ENCODE peak calls at places on chromosomes 4 and X, in nine cellular contexts. T is K562; P is ascending aorta; Z is B cell; L is pancreas; M is nephron progenitor cell; W is CD4-positive, alpha-beta T cell; G is NB4; X is GM12865. B is an unnamed sample.

GRCh38 chr4:64784125-64784524 is 374.9 kb upstream of the TECRL start:
- DNase-seq in T (no peak), P (no peak), Z (no peak), L (no peak), M (no peak), W (no peak), G (no peak), X (no peak), B (peak)

GRCh38 chr4:123851521-123851920 is 454.9 kb downstream of the SPRY1 start:
- DNase-seq in T (no peak), P (no peak), Z (no peak), L (no peak), M (no peak), W (no peak), G (no peak), X (no peak), B (no peak)

GRCh38 chrX:123749643-123750042 is 16.8 kb upstream of the THOC2 start:
- DNase-seq in T (no peak), P (no peak), Z (no peak), L (no peak), M (no peak), W (no peak), G (no peak), X (no peak), B (no peak)

GRCh38 chr4:51825341-51825740 is 17.6 kb upstream of the DCUN1D4 start:
- DNase-seq in T (no peak), P (no peak), Z (no peak), L (no peak), M (no peak), W (no peak), G (no peak), X (no peak), B (no peak)

GRCh38 chr4:108878781-108879180 is 115.9 kb upstream of the ETNPPL start:
- DNase-seq in T (no peak), P (no peak), Z (no peak), L (no peak), M (no peak), W (no peak), G (no peak), X (no peak), B (no peak)

GRCh38 chrX:153727108-153727931 is 2.7 kb downstream of the ABCD1 start:
- DNase-seq in T (no peak), P (peak), Z (no peak), L (peak), M (no peak), W (no peak), G (peak), X (peak), B (no peak)

GRCh38 chr4:55907469-55907868 is 41.3 kb upstream of the CEP135 start:
- DNase-seq in T (no peak), P (no peak), Z (no peak), L (no peak), M (no peak), W (no peak), G (no peak), X (no peak), B (no peak)

GRCh38 chrX:20506739-20507138 is 240.0 kb upstream of the RPS6KA3 start:
- DNase-seq in T (no peak), P (no peak), Z (no peak), L (no peak), M (no peak), W (no peak), G (no peak), X (no peak), B (peak)

GRCh38 chr4:115154826-115155225 is 41.4 kb upstream of the NDST4 start:
- DNase-seq in T (no peak), P (no peak), Z (no peak), L (no peak), M (no peak), W (no peak), G (no peak), X (no peak), B (peak)

GRCh38 chr4:185810746-185811508 is 1.1 kb downstream of the SORBS2 start:
- DNase-seq in T (no peak), P (no peak), Z (no peak), L (no peak), M (no peak), W (no peak), G (no peak), X (no peak), B (peak)

GRCh38 chr4:23062188-23062587 is 369.5 kb downstream of the GBA3 start:
- DNase-seq in T (no peak), P (no peak), Z (no peak), L (no peak), M (no peak), W (no peak), G (no peak), X (no peak), B (no peak)

GRCh38 chr4:39319678-39320077 is 46.5 kb downstream of the RFC1 start:
- DNase-seq in T (no peak), P (no peak), Z (no peak), L (no peak), M (no peak), W (no peak), G (peak), X (no peak), B (peak)

GRCh38 chr4:145436114-145436513 is 45.5 kb upstream of the SMAD1 start:
- DNase-seq in T (no peak), P (no peak), Z (no peak), L (no peak), M (no peak), W (no peak), G (no peak), X (no peak), B (no peak)

GRCh38 chrX:125205084-125205917 is 114.4 kb upstream of the TEX13C start:
- DNase-seq in T (no peak), P (peak), Z (no peak), L (peak), M (peak), W (no peak), G (peak), X (peak), B (peak)

GRCh38 chrX:40444133-40444532 is 136.6 kb upstream of the ATP6AP2 start:
- DNase-seq in T (no peak), P (no peak), Z (no peak), L (no peak), M (no peak), W (no peak), G (no peak), X (no peak), B (no peak)

GRCh38 chrX:131650637-131651410 is 107.0 kb downstream of the OR13H1 start:
- DNase-seq in T (no peak), P (no peak), Z (no peak), L (no peak), M (no peak), W (no peak), G (no peak), X (no peak), B (peak)

GRCh38 chrX:102129473-102129872 is 4.0 kb downstream of the TCEAL2 start:
- DNase-seq in T (no peak), P (no peak), Z (no peak), L (no peak), M (no peak), W (no peak), G (peak), X (no peak), B (peak)

GRCh38 chr4:1329408-1330371 is 17.3 kb upstream of the UVSSA start:
- DNase-seq in T (no peak), P (no peak), Z (no peak), L (peak), M (no peak), W (no peak), G (no peak), X (no peak), B (peak)

GRCh38 chrX:307261-308111 is 11.1 kb downstream of the GTPBP6 start:
- DNase-seq in T (no peak), P (no peak), Z (no peak), L (no peak), M (no peak), W (no peak), G (no peak), X (no peak), B (no peak)

GRCh38 chr4:73661646-73662119 is 41.4 kb upstream of the RASSF6 start:
- DNase-seq in T (peak), P (no peak), Z (no peak), L (no peak), M (no peak), W (no peak), G (no peak), X (no peak), B (peak)

GRCh38 chrX:38796926-38797325 is 4.3 kb upstream of the MID1IP1 start:
- DNase-seq in T (no peak), P (no peak), Z (no peak), L (no peak), M (no peak), W (no peak), G (no peak), X (no peak), B (peak)

GRCh38 chr4:157075811-157076577 is at the start of gene GLRB:
- DNase-seq in T (no peak), P (peak), Z (no peak), L (peak), M (peak), W (no peak), G (no peak), X (no peak), B (peak)

GRCh38 chr4:7281316-7282093 is 89.2 kb downstream of the SORCS2 start:
- DNase-seq in T (no peak), P (no peak), Z (no peak), L (no peak), M (no peak), W (no peak), G (no peak), X (no peak), B (no peak)

GRCh38 chrX:38878674-38879375 is 77.6 kb downstream of the MID1IP1 start:
- DNase-seq in T (no peak), P (no peak), Z (no peak), L (no peak), M (no peak), W (no peak), G (peak), X (no peak), B (no peak)

GRCh38 chrX:132266583-132267355 is 47.5 kb upstream of the RAP2C start:
- DNase-seq in T (no peak), P (no peak), Z (no peak), L (no peak), M (no peak), W (no peak), G (no peak), X (no peak), B (peak)

GRCh38 chr4:107740950-107741701 is 21.1 kb upstream of the PAPSS1 start:
- DNase-seq in T (no peak), P (peak), Z (no peak), L (peak), M (peak), W (no peak), G (no peak), X (no peak), B (no peak)

GRCh38 chrX:81316163-81316562 is 114.3 kb downstream of the SH3BGRL start:
- DNase-seq in T (no peak), P (no peak), Z (no peak), L (no peak), M (no peak), W (no peak), G (no peak), X (no peak), B (peak)

GRCh38 chrX:110087485-110088356 is 84.8 kb downstream of the TMEM164 start:
- DNase-seq in T (no peak), P (no peak), Z (no peak), L (no peak), M (no peak), W (no peak), G (peak), X (no peak), B (peak)

GRCh38 chr4:26141101-26141830 is 179.5 kb upstream of the RBPJ start:
- DNase-seq in T (no peak), P (no peak), Z (no peak), L (no peak), M (no peak), W (no peak), G (no peak), X (no peak), B (no peak)

GRCh38 chrX:19721726-19722370 is 165.6 kb downstream of the SH3KBP1 start:
- DNase-seq in T (no peak), P (no peak), Z (no peak), L (no peak), M (no peak), W (no peak), G (no peak), X (no peak), B (no peak)

GRCh38 chr4:88765729-88766128 is 68.1 kb upstream of the NAP1L5 start:
- DNase-seq in T (no peak), P (peak), Z (no peak), L (no peak), M (no peak), W (no peak), G (no peak), X (no peak), B (peak)

GRCh38 chrX:103565197-103565596 is 20.1 kb upstream of the TCEAL4 start:
- DNase-seq in T (no peak), P (no peak), Z (no peak), L (no peak), M (no peak), W (no peak), G (no peak), X (peak), B (no peak)

GRCh38 chr4:185717018-185717726 is 94.8 kb downstream of the SORBS2 start:
- DNase-seq in T (no peak), P (no peak), Z (no peak), L (no peak), M (no peak), W (no peak), G (no peak), X (no peak), B (no peak)

GRCh38 chr4:3302164-3302785 is 9.5 kb downstream of the RGS12 start:
- DNase-seq in T (no peak), P (peak), Z (peak), L (no peak), M (no peak), W (peak), G (peak), X (peak), B (no peak)

GRCh38 chr4:142960134-142960533 is 114.0 kb upstream of the INPP4B start:
- DNase-seq in T (no peak), P (no peak), Z (no peak), L (no peak), M (no peak), W (no peak), G (no peak), X (no peak), B (peak)

GRCh38 chr4:7226464-7226863 is 34.1 kb downstream of the SORCS2 start:
- DNase-seq in T (no peak), P (no peak), Z (no peak), L (no peak), M (peak), W (no peak), G (no peak), X (no peak), B (no peak)

GRCh38 chr4:188987011-188987410 is 847.8 kb downstream of the TRIML1 start:
- DNase-seq in T (no peak), P (no peak), Z (no peak), L (no peak), M (no peak), W (no peak), G (no peak), X (no peak), B (peak)

GRCh38 chr4:78083035-78083434 is 25.9 kb downstream of the FRAS1 start:
- DNase-seq in T (no peak), P (no peak), Z (no peak), L (no peak), M (no peak), W (no peak), G (no peak), X (no peak), B (no peak)

GRCh38 chrX:69257504-69258127 is 92.4 kb upstream of the PJA1 start:
- DNase-seq in T (no peak), P (peak), Z (no peak), L (no peak), M (no peak), W (no peak), G (no peak), X (no peak), B (no peak)

GRCh38 chr4:20354120-20354519 is 102.4 kb downstream of the SLIT2 start:
- DNase-seq in T (no peak), P (no peak), Z (no peak), L (no peak), M (peak), W (no peak), G (no peak), X (no peak), B (no peak)

GRCh38 chr4:94207469-94208224 is at the start of gene SMARCAD1:
- DNase-seq in T (peak), P (peak), Z (peak), L (peak), M (peak), W (peak), G (peak), X (peak), B (peak)
- TF ChIP-seq CTCF in T (no peak), P (no peak), Z (no peak), L (no peak), M (no peak), W (no peak), G (no peak), X (no peak), B (no peak)

DNA sequence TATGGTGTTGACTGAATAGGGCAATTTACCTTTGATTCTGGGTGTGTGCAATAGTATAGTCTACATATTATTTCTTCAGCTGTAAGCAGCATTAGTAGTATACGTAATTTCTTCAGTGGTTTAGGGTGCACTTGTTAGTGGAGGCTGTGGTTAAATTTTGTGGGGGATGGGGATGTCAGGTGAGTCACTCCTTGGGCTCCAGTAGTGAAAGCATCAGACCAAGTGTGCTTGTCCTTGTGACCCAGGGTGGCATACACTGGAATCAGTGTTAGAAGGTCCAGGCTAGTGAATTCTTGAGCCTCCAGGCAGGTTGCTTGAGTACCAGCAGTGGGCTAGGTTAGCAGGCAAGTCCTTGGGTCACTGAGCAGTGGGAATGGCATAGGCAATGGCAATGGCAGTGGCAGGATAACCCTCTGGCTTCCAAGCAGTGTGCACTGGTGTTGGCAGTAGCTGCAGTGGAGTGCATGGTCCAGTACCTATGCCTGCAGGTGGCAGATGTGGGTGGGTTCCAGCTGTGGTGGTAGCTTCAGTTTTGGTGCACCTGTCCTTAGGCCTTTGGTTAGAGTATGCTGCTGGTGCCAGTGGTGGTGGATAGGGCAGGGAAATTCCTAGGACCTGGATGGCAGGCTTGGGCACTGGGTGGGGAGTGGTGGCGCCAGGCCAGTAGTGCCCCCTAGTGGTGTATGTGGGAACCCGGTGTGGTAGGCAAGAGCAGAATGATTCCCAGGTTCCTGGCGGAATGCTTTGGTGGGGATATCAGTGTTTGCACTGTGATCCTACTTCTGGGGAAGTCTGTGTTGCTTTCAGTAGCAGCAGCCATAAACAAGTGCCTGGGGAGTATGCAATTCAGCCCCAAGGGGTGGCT is 531.0 kb downstream of the SMARCA1 start:
- DNase-seq in T (no peak), P (no peak), Z (no peak), L (no peak), M (no peak), W (no peak), G (peak), X (no peak), B (no peak)
- TF ChIP-seq CTCF in T (no peak), P (no peak), Z (no peak), L (no peak), M (no peak), W (no peak), G (peak), X (no peak), B (no peak)

GRCh38 chr4:118950929-118951570 is 62.4 kb downstream of the SYNPO2 start:
- DNase-seq in T (no peak), P (no peak), Z (no peak), L (no peak), M (no peak), W (no peak), G (peak), X (no peak), B (no peak)

GRCh38 chr4:118953276-118953675 is 64.6 kb downstream of the SYNPO2 start:
- DNase-seq in T (no peak), P (no peak), Z (no peak), L (no peak), M (no peak), W (no peak), G (no peak), X (no peak), B (peak)

GRCh38 chr4:118947095-118947494 is 58.4 kb downstream of the SYNPO2 start:
- DNase-seq in T (no peak), P (no peak), Z (no peak), L (no peak), M (no peak), W (no peak), G (peak), X (no peak), B (peak)

GRCh38 chr4:118948545-118949144 is 60.0 kb downstream of the SYNPO2 start:
- DNase-seq in T (no peak), P (no peak), Z (no peak), L (no peak), M (no peak), W (no peak), G (peak), X (no peak), B (peak)

GRCh38 chr4:118950224-118950623 is 61.6 kb downstream of the SYNPO2 start:
- DNase-seq in T (no peak), P (no peak), Z (no peak), L (no peak), M (no peak), W (no peak), G (peak), X (no peak), B (no peak)
- TF ChIP-seq CTCF in T (no peak), P (no peak), Z (no peak), L (no peak), M (no peak), W (no peak), G (no peak), X (no peak), B (no peak)

DNA sequence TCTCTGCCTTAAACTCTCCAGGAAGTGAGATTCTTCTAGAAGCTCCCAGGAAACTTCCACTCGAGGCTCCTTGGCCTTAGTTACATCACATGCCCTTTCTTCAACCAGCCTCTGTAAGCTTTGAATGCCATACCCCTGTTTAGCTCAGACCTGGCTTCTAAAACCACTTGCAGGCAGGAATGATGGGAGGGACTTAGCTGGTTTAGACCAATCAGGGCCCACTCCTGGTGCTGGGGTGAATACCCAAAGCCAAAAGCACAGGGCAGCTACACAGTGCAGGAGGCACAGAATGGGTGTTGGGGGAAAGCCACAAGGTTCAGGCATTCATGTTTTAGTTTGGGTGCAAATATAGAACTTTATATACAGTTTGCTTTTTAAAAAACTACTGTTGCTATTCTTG is 296.2 kb downstream of the FRMPD4 start:
- DNase-seq in T (no peak), P (no peak), Z (no peak), L (no peak), M (no peak), W (no peak), G (no peak), X (no peak), B (no peak)
- TF ChIP-seq CTCF in T (no peak), P (no peak), Z (no peak), L (no peak), M (no peak), W (no peak), G (no peak), X (no peak), B (no peak)

GRCh38 chrX:130025256-130025655 is 42.8 kb downstream of the BCORL1 start:
- DNase-seq in T (no peak), P (no peak), Z (no peak), L (no peak), M (no peak), W (no peak), G (no peak), X (no peak), B (no peak)
- TF ChIP-seq CTCF in T (no peak), P (no peak), Z (no peak), L (no peak), M (no peak), W (no peak), G (no peak), X (no peak), B (no peak)

DNA sequence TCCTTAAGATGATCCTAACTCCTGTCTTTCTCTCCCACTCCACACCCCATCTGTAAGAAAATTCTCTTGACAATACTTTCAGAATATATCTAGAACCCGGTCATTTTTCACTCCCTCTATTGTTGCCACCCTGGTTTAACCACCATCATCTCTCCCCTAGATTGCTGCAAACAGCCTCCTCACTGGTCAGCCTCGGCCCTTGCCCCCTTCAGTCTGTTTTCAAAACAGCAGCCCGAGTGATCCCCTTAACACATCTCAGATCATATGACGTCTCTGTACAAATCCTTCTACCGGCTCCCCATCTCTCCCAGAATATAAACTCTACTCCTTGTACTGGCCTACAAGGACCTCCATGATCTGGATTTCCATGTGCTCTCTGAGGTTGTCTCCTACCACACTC is 35.2 kb upstream of the F9 start:
- DNase-seq in T (no peak), P (no peak), Z (no peak), L (no peak), M (no peak), W (no peak), G (no peak), X (no peak), B (no peak)
- TF ChIP-seq CTCF in T (no peak), P (no peak), Z (no peak), L (no peak), M (no peak), W (no peak), G (no peak), X (no peak), B (no peak)

B was measured in epithelial cell of esophagus.